ENCODE peak calls at places on chromosome 6, in nine cellular contexts. One of them, this sample, is unnamed.

GRCh38 chr6:125314019-125314581 is 12.3 kb upstream of the HDDC2 start:
- DNase-seq in CD8-positive, alpha-beta memory T cell: no peak
- DNase-seq in A549: peak; percentile 27
- DNase-seq in HepG2: peak; percentile 53
- DNase-seq in pancreas: no peak
- DNase-seq in thoracic aorta: peak; percentile 19
- DNase-seq in tibial artery: peak; percentile 84
- DNase-seq in ovary: peak; percentile 20
- DNase-seq in tibial nerve: peak; percentile 73
- DNase-seq in this sample: peak; percentile 74

GRCh38 chr6:133093957-133094356 is 147.2 kb upstream of the EYA4 start:
- DNase-seq in CD8-positive, alpha-beta memory T cell: no peak
- DNase-seq in A549: no peak
- DNase-seq in HepG2: no peak
- DNase-seq in pancreas: no peak
- DNase-seq in thoracic aorta: no peak
- DNase-seq in tibial artery: no peak
- DNase-seq in ovary: no peak
- DNase-seq in tibial nerve: no peak
- DNase-seq in this sample: no peak

GRCh38 chr6:159724778-159725177 is 2.5 kb upstream of the WTAP start:
- DNase-seq in CD8-positive, alpha-beta memory T cell: no peak
- DNase-seq in A549: no peak
- DNase-seq in HepG2: no peak
- DNase-seq in pancreas: no peak
- DNase-seq in thoracic aorta: no peak
- DNase-seq in tibial artery: no peak
- DNase-seq in ovary: no peak
- DNase-seq in tibial nerve: no peak
- DNase-seq in this sample: no peak

GRCh38 chr6:15290962-15291704 is 45.3 kb downstream of the JARID2 start:
- DNase-seq in CD8-positive, alpha-beta memory T cell: no peak
- DNase-seq in A549: no peak
- DNase-seq in HepG2: no peak
- DNase-seq in pancreas: no peak
- DNase-seq in thoracic aorta: no peak
- DNase-seq in tibial artery: no peak
- DNase-seq in ovary: no peak
- DNase-seq in tibial nerve: no peak
- DNase-seq in this sample: no peak

GRCh38 chr6:165674155-165675029 is 11.4 kb upstream of the PDE10A start:
- DNase-seq in CD8-positive, alpha-beta memory T cell: no peak
- DNase-seq in A549: no peak
- DNase-seq in HepG2: no peak
- DNase-seq in pancreas: no peak
- DNase-seq in thoracic aorta: no peak
- DNase-seq in tibial artery: no peak
- DNase-seq in ovary: no peak
- DNase-seq in tibial nerve: no peak
- DNase-seq in this sample: no peak

GRCh38 chr6:36029464-36029863 is 1.9 kb downstream of the MAPK14 start:
- DNase-seq in CD8-positive, alpha-beta memory T cell: no peak
- DNase-seq in A549: no peak
- DNase-seq in HepG2: peak; percentile 68
- DNase-seq in pancreas: no peak
- DNase-seq in thoracic aorta: no peak
- DNase-seq in tibial artery: no peak
- DNase-seq in ovary: no peak
- DNase-seq in tibial nerve: no peak
- DNase-seq in this sample: no peak

GRCh38 chr6:11198663-11199603 is 33.5 kb downstream of the NEDD9 start:
- DNase-seq in CD8-positive, alpha-beta memory T cell: peak; percentile 9
- DNase-seq in A549: no peak
- DNase-seq in HepG2: no peak
- DNase-seq in pancreas: no peak
- DNase-seq in thoracic aorta: no peak
- DNase-seq in tibial artery: no peak
- DNase-seq in ovary: no peak
- DNase-seq in tibial nerve: no peak
- DNase-seq in this sample: no peak

GRCh38 chr6:166121721-166122120 is 45.9 kb downstream of the TBXT start:
- DNase-seq in CD8-positive, alpha-beta memory T cell: no peak
- DNase-seq in A549: no peak
- DNase-seq in HepG2: no peak
- DNase-seq in pancreas: no peak
- DNase-seq in thoracic aorta: no peak
- DNase-seq in tibial artery: no peak
- DNase-seq in ovary: no peak
- DNase-seq in tibial nerve: no peak
- DNase-seq in this sample: no peak

GRCh38 chr6:44247338-44248302 is 719 bp downstream of the HSP90AB1 start:
- DNase-seq in CD8-positive, alpha-beta memory T cell: peak; percentile 86
- DNase-seq in A549: no peak
- DNase-seq in HepG2: peak; percentile 36
- DNase-seq in pancreas: peak; percentile 88
- DNase-seq in thoracic aorta: no peak
- DNase-seq in tibial artery: peak; percentile 90
- DNase-seq in ovary: peak; percentile 63
- DNase-seq in tibial nerve: peak; percentile 75
- DNase-seq in this sample: peak; percentile 82

GRCh38 chr6:136525586-136526195 is 24.5 kb downstream of the MAP7 start:
- DNase-seq in CD8-positive, alpha-beta memory T cell: no peak
- DNase-seq in A549: no peak
- DNase-seq in HepG2: no peak
- DNase-seq in pancreas: no peak
- DNase-seq in thoracic aorta: no peak
- DNase-seq in tibial artery: no peak
- DNase-seq in ovary: no peak
- DNase-seq in tibial nerve: no peak
- DNase-seq in this sample: no peak

GRCh38 chr6:110357298-110357695 is 852 bp downstream of the METTL24 start:
- DNase-seq in CD8-positive, alpha-beta memory T cell: no peak
- DNase-seq in A549: no peak
- DNase-seq in HepG2: no peak
- DNase-seq in pancreas: no peak
- DNase-seq in thoracic aorta: no peak
- DNase-seq in tibial artery: no peak
- DNase-seq in ovary: peak; percentile 43
- DNase-seq in tibial nerve: no peak
- DNase-seq in this sample: no peak

GRCh38 chr6:110355031-110355430 is 3.1 kb downstream of the METTL24 start:
- DNase-seq in CD8-positive, alpha-beta memory T cell: no peak
- DNase-seq in A549: no peak
- DNase-seq in HepG2: no peak
- DNase-seq in pancreas: no peak
- DNase-seq in thoracic aorta: no peak
- DNase-seq in tibial artery: no peak
- DNase-seq in ovary: no peak
- DNase-seq in tibial nerve: no peak
- DNase-seq in this sample: no peak

GRCh38 chr6:110357696-110358535 is at the start of gene METTL24:
- DNase-seq in CD8-positive, alpha-beta memory T cell: no peak
- DNase-seq in A549: peak; percentile 5
- DNase-seq in HepG2: no peak
- DNase-seq in pancreas: peak; percentile 83
- DNase-seq in thoracic aorta: no peak
- DNase-seq in tibial artery: peak; percentile 66
- DNase-seq in ovary: peak; percentile 57
- DNase-seq in tibial nerve: no peak
- DNase-seq in this sample: no peak

GRCh38 chr6:110355727-110356126 is 2.4 kb downstream of the METTL24 start:
- DNase-seq in CD8-positive, alpha-beta memory T cell: no peak
- DNase-seq in A549: no peak
- DNase-seq in HepG2: no peak
- DNase-seq in pancreas: no peak
- DNase-seq in thoracic aorta: no peak
- DNase-seq in tibial artery: no peak
- DNase-seq in ovary: no peak
- DNase-seq in tibial nerve: no peak
- DNase-seq in this sample: no peak

DNA sequence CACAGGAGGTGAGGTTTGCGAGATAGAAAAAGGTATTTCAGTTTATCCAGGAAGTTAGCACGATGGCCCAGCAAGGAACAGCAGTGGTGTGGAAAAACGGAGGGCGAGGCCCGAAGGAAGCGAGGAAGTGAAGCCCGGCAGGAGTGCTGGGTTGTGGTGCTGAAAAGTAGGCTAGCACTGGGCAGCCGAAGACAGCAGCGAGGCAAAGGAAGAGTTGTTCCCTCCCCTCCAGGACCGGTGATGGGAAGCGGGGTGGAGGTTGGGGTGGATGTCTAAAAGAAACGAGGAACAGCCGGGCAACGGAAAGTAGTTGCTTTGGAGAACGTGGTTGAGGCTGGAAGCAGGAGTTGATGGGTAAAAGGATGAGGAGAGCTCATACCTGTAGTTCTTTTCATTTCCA is 1.4 kb downstream of the METTL24 start:
- DNase-seq in CD8-positive, alpha-beta memory T cell: no peak
- DNase-seq in A549: no peak
- DNase-seq in HepG2: no peak
- DNase-seq in pancreas: no peak
- DNase-seq in thoracic aorta: no peak
- DNase-seq in tibial artery: no peak
- DNase-seq in ovary: peak; percentile 13
- DNase-seq in tibial nerve: no peak
- DNase-seq in this sample: no peak
- H3K4me3 ChIP-seq in CD8-positive, alpha-beta memory T cell: no peak overlapping the region
- H3K4me3 ChIP-seq in A549: no peak overlapping the region
- H3K4me3 ChIP-seq in HepG2: no peak overlapping the region
- H3K4me3 ChIP-seq in pancreas: no peak overlapping the region
- H3K4me3 ChIP-seq in thoracic aorta: peak overlapping the region; percentile 83
- H3K4me3 ChIP-seq in tibial artery: peak overlapping the region; percentile 80
- H3K4me3 ChIP-seq in ovary: peak overlapping the region; percentile 72
- H3K4me3 ChIP-seq in tibial nerve: no peak overlapping the region
- H3K4me3 ChIP-seq in this sample: no peak overlapping the region

GRCh38 chr6:168647271-168647670 is 206.3 kb downstream of the SMOC2 start:
- DNase-seq in CD8-positive, alpha-beta memory T cell: no peak
- DNase-seq in A549: no peak
- DNase-seq in HepG2: no peak
- DNase-seq in pancreas: no peak
- DNase-seq in thoracic aorta: no peak
- DNase-seq in tibial artery: no peak
- DNase-seq in ovary: no peak
- DNase-seq in tibial nerve: no peak
- DNase-seq in this sample: no peak

GRCh38 chr6:168649209-168649608 is 208.2 kb downstream of the SMOC2 start:
- DNase-seq in CD8-positive, alpha-beta memory T cell: no peak
- DNase-seq in A549: no peak
- DNase-seq in HepG2: no peak
- DNase-seq in pancreas: no peak
- DNase-seq in thoracic aorta: no peak
- DNase-seq in tibial artery: no peak
- DNase-seq in ovary: no peak
- DNase-seq in tibial nerve: no peak
- DNase-seq in this sample: no peak

GRCh38 chr6:168648240-168648639 is 207.3 kb downstream of the SMOC2 start:
- DNase-seq in CD8-positive, alpha-beta memory T cell: no peak
- DNase-seq in A549: no peak
- DNase-seq in HepG2: no peak
- DNase-seq in pancreas: no peak
- DNase-seq in thoracic aorta: no peak
- DNase-seq in tibial artery: no peak
- DNase-seq in ovary: no peak
- DNase-seq in tibial nerve: no peak
- DNase-seq in this sample: peak; percentile 12

GRCh38 chr6:168650686-168651085 is 209.7 kb downstream of the SMOC2 start:
- DNase-seq in CD8-positive, alpha-beta memory T cell: no peak
- DNase-seq in A549: no peak
- DNase-seq in HepG2: no peak
- DNase-seq in pancreas: no peak
- DNase-seq in thoracic aorta: no peak
- DNase-seq in tibial artery: no peak
- DNase-seq in ovary: peak; percentile 71
- DNase-seq in tibial nerve: peak; percentile 38
- DNase-seq in this sample: no peak

GRCh38 chr6:168648730-168649129 is 207.7 kb downstream of the SMOC2 start:
- DNase-seq in CD8-positive, alpha-beta memory T cell: no peak
- DNase-seq in A549: no peak
- DNase-seq in HepG2: no peak
- DNase-seq in pancreas: no peak
- DNase-seq in thoracic aorta: no peak
- DNase-seq in tibial artery: no peak
- DNase-seq in ovary: peak; percentile 52
- DNase-seq in tibial nerve: no peak
- DNase-seq in this sample: no peak
- H3K4me3 ChIP-seq in CD8-positive, alpha-beta memory T cell: no peak overlapping the region
- H3K4me3 ChIP-seq in A549: no peak overlapping the region
- H3K4me3 ChIP-seq in HepG2: no peak overlapping the region
- H3K4me3 ChIP-seq in pancreas: no peak overlapping the region
- H3K4me3 ChIP-seq in thoracic aorta: no peak overlapping the region
- H3K4me3 ChIP-seq in tibial artery: no peak overlapping the region
- H3K4me3 ChIP-seq in ovary: no peak overlapping the region
- H3K4me3 ChIP-seq in tibial nerve: peak overlapping the region; percentile 8
- H3K4me3 ChIP-seq in this sample: no peak overlapping the region

GRCh38 chr6:75604294-75604693 is 2.6 kb downstream of the SENP6 start:
- DNase-seq in CD8-positive, alpha-beta memory T cell: no peak
- DNase-seq in A549: no peak
- DNase-seq in HepG2: no peak
- DNase-seq in pancreas: no peak
- DNase-seq in thoracic aorta: no peak
- DNase-seq in tibial artery: no peak
- DNase-seq in ovary: no peak
- DNase-seq in tibial nerve: no peak
- DNase-seq in this sample: no peak
- H3K4me3 ChIP-seq in CD8-positive, alpha-beta memory T cell: peak overlapping the region; percentile 66
- H3K4me3 ChIP-seq in A549: no peak overlapping the region
- H3K4me3 ChIP-seq in HepG2: peak overlapping the region; percentile 83
- H3K4me3 ChIP-seq in pancreas: peak overlapping the region; percentile 67
- H3K4me3 ChIP-seq in thoracic aorta: peak overlapping the region; percentile 87
- H3K4me3 ChIP-seq in tibial artery: peak overlapping the region; percentile 89
- H3K4me3 ChIP-seq in ovary: no peak overlapping the region
- H3K4me3 ChIP-seq in tibial nerve: peak overlapping the region; percentile 71
- H3K4me3 ChIP-seq in this sample: no peak overlapping the region

DNA sequence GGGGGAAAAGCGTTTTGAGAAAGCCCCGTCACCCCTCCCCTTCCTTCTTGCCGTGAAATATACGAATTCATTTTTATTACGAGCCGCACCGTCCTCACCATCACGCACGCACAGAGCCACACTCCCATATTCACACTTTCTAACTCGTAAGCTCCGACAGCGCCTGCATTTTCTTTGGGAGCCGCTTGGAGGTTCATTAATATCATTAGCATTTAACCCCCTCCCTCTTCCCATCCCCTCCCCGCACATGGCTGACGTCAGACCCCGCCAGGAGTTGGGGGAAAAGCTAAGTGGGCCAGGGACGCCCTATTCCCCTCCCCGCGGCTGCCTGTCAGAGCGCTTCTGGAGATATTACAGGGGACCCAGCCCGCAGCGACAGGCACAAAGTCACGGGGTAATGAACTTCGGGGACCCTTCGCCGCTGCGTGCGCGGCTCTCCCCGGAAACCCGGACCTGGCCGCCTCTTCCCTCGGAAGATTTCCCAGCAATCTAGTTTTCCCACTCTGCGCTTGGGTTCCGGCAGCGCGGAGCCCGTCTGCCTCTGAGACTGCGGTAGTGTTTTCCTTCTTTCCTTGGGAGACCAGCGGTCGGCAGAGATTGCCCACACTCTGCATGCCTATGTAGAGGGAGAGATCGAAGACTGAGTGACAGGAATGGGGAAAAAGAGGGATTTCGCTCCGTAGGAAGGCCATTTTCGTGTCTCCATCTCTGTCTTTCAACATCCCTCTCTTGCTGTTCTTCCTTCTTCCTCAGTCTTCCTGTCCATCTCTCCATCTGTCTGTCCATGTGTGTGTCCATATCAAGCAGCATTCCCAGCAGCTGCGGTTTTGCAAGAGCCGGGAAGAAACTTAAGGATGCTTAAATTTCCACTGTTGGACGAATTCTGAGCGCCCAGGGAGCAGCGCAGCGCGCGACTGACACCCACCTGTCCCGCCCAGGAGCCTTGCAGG is at the start of gene NR2E1:
- DNase-seq in CD8-positive, alpha-beta memory T cell: no peak
- DNase-seq in A549: no peak
- DNase-seq in HepG2: no peak
- DNase-seq in pancreas: peak; percentile 59
- DNase-seq in thoracic aorta: no peak
- DNase-seq in tibial artery: no peak
- DNase-seq in ovary: no peak
- DNase-seq in tibial nerve: no peak
- DNase-seq in this sample: no peak
- H3K4me3 ChIP-seq in CD8-positive, alpha-beta memory T cell: no peak within 1 kb of the TSS
- H3K4me3 ChIP-seq in A549: peak within 1 kb of the TSS; percentile 41
- H3K4me3 ChIP-seq in HepG2: no peak within 1 kb of the TSS
- H3K4me3 ChIP-seq in pancreas: no peak within 1 kb of the TSS
- H3K4me3 ChIP-seq in thoracic aorta: peak within 1 kb of the TSS; percentile 49
- H3K4me3 ChIP-seq in tibial artery: peak within 1 kb of the TSS; percentile 10
- H3K4me3 ChIP-seq in ovary: no peak within 1 kb of the TSS
- H3K4me3 ChIP-seq in tibial nerve: peak within 1 kb of the TSS; percentile 18
- H3K4me3 ChIP-seq in this sample: no peak within 1 kb of the TSS

This sample was measured in heart right ventricle.